ENCODE peak calls at places on chromosomes 11 and 22, in five cellular contexts. P is mammary epithelial cell, H is GM23338, J is fibroblast of lung, A is GM23248. R is an unnamed sample. For H3K4me1 and H3K79me2, the result is how much of the 10 kb centered on the place peaks cover.

GRCh38 chr11:100205926-100206325 is 481.2 kb upstream of the ARHGAP42 start:
- DNase-seq in J (no peak), H (no peak), A (no peak), P (no peak), R (no peak)

GRCh38 chr11:81870066-81870412 is 863.6 kb downstream of the FAM181B start:
- DNase-seq in A (no peak), J (no peak), P (no peak), H (no peak), R (no peak)

GRCh38 chr22:41902932-41903421 is 11.9 kb downstream of the SHISA8 start:
- DNase-seq in J (no peak), H (no peak), P (no peak), A (no peak), R (no peak)

GRCh38 chr11:122100222-122101080 is 15.6 kb downstream of the BLID start:
- DNase-seq in P (peak), J (peak), H (peak), A (peak), R (no peak)

GRCh38 chr11:132114743-132115142 is 744.3 kb downstream of the NTM start:
- DNase-seq in A (no peak), P (no peak), H (no peak), J (no peak), R (no peak)

GRCh38 chr22:19125474-19126308 is 3.5 kb upstream of the DGCR2 start:
- DNase-seq in J (no peak), P (no peak), A (no peak), H (no peak), R (no peak)

GRCh38 chr11:102761646-102762238 is 18.7 kb downstream of the MMP10 start:
- DNase-seq in J (peak), A (peak), H (peak), P (no peak), R (no peak)

GRCh38 chr11:128497057-128497957 is 90.1 kb downstream of the ETS1 start:
- DNase-seq in A (peak), H (no peak), P (peak), J (peak), R (no peak)

GRCh38 chr11:1487091-1487850 is 692 bp upstream of the MOB2 start:
- DNase-seq in A (no peak), P (no peak), H (no peak), J (no peak), R (no peak)

GRCh38 chr22:17647996-17648395 is 9.4 kb downstream of the BCL2L13 start:
- DNase-seq in A (peak), H (no peak), P (no peak), J (no peak), R (no peak)

GRCh38 chr11:65539401-65540289 is 14.8 kb downstream of the SCYL1 start:
- DNase-seq in J (no peak), H (peak), A (no peak), P (peak), R (peak)

GRCh38 chr11:68810164-68810563 is 31.6 kb downstream of the CPT1A start:
- DNase-seq in J (no peak), P (no peak), H (no peak), A (no peak), R (no peak)

DNA sequence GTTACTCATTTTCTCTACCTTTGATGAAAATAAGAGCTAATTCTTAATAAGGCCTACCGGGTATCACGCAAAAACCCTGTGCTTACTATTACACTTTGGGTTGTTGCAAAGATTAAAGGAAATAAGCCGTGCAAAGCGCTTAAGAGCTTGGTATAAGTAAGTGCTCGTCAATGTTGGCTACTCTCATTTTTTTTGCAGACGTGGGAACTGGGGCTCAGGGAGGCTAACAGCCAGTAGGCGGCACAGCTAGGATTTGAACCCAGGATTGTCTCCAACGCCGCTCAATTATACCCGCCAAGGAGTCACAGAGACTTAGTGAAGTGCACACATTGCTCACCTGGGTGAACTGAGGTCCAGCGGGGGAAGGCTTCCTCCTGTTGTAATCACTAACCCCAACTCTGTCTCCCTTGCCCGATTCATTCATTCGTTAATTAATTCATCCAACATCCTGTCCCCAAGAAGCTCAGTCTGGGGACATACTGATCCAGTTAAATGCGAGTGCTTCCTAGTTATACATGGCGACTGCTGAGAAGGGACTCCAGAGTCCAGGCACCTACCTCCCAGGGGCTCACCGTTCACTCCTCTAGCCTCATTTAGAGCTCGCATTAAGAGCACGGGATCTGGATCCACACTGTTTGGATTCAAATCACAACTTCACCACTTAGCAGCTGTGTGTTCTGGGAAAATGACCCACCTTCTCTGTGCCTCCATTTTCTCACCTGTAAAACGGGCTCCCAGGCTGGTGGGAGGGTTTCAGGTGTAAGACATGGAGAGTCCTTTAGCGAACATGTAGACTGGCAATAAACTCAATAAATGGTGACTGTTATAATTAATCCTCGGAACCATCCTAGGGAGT is 869 bp upstream of the MTFP1 start:
- DNase-seq in H (peak), J (no peak), P (peak), A (peak), R (peak)
- H3K4me1 ChIP-seq in H (under half), J (under half), P (half or more), A (under half), R (under half)

DNA sequence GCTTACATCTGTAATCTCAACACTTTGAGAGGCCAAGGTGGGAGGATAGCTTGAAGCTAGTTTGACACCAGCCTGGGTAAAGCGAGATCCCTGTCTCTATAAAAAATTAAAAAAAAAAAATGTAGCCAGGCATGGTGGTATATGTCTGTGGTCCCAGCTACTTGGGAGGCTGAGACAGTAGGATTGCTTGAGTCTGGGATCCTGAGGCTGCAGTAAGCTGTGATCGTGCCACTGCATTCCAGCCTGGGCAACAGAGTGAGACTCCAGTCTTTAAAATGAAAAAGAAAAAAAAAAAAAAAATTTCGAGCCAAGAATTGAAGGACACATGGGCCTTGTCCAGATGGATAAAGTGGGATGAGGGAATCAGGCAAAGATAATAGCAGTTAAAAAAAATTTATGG is 62.5 kb downstream of the MTMR3 start:
- DNase-seq in H (no peak), J (no peak), A (no peak), P (no peak), R (no peak)
- H3K79me2 ChIP-seq in H (half or more), J (under half), A (half or more), P (half or more), R (under half)

GRCh38 chr11:66727883-66728759 is 895 bp downstream of the SPTBN2 start:
- DNase-seq in J (no peak), H (peak), P (no peak), A (peak), R (peak)
- H3K4me3 ChIP-seq in J (peak), H (peak), P (peak), A (peak), R (peak)

GRCh38 chr11:108666373-108666772 is 1.5 kb downstream of the DDX10 start:
- DNase-seq in H (peak), A (peak), P (no peak), J (peak), R (no peak)

GRCh38 chr11:108664241-108664640 is 628 bp upstream of the DDX10 start:
- DNase-seq in H (no peak), J (no peak), P (no peak), A (no peak), R (no peak)

GRCh38 chr11:108662700-108663099 is 2.2 kb upstream of the DDX10 start:
- DNase-seq in H (no peak), J (no peak), P (no peak), A (no peak), R (peak)

GRCh38 chr11:108663154-108663877 is 1.6 kb upstream of the DDX10 start:
- DNase-seq in A (no peak), H (no peak), J (no peak), P (no peak), R (peak)

GRCh38 chr11:108664730-108665525 is at the start of gene DDX10:
- DNase-seq in H (peak), P (peak), J (peak), A (peak), R (peak)
- H3K4me1 ChIP-seq in H (under half), P (under half), J (under half), A (under half), R (half or more)

GRCh38 chr11:117993988-117994741 is 8.0 kb downstream of the IL10RA start:
- DNase-seq in A (no peak), J (no peak), H (no peak), P (no peak), R (no peak)

GRCh38 chr11:117992136-117992535 is 5.9 kb downstream of the IL10RA start:
- DNase-seq in H (no peak), A (no peak), J (no peak), P (no peak), R (peak)

GRCh38 chr11:117989351-117990102 is 3.3 kb downstream of the IL10RA start:
- DNase-seq in A (no peak), J (no peak), P (no peak), H (no peak), R (no peak)

GRCh38 chr11:117995472-117995871 is 9.3 kb downstream of the IL10RA start:
- DNase-seq in H (no peak), A (no peak), J (no peak), P (no peak), R (no peak)

DNA sequence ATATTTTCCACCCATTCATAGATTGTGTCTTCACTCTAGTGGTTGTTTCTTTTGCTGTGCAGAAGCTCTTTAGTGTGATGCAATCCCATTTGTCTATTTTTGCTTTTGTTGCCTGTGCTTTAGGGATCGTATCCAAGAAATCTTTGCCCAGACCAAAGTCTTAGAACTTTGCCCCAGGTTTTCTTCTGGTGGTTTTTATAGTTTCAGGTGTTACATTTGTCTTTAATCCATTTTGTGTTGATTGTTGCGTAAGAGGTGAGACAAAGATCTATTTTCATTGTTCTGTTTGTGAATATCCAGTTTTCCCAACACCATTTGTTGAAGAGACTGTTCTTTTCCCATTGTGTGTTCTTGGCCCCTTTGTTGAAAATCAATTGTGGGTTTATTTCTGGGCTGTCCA is 6.4 kb downstream of the IL10RA start:
- DNase-seq in A (no peak), J (no peak), P (no peak), H (no peak), R (no peak)
- H3K79me2 ChIP-seq in A (under half), J (under half), P (under half), H (under half), R (under half)

GRCh38 chr11:31816467-31817053 is 5.4 kb upstream of the PAX6 start:
- DNase-seq in P (no peak), H (peak), A (no peak), J (no peak), R (no peak)
- H3K4me3 ChIP-seq in P (no peak), H (peak), A (peak), J (peak), R (no peak)

DNA sequence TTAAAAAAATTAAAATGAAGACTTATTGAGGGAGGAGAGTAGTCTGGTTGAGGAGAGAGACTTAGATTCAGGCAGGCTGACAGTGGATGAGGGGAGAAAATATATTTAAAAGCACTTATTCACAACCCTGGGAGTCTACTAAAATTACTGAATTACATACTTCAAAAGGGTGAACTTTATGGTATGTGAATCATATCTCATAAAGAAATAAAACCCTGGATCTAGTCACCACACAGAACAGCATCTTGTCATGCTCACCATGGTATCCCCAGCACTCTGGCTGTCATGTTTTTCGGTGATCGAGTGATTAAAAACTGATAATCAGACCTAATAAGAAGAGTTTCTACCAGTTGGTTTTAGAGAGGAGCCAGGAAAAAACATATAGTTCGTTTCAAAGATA is 11.0 kb downstream of the TEAD1 start:
- DNase-seq in P (no peak), J (no peak), A (peak), H (no peak), R (no peak)
- H3K4me1 ChIP-seq in P (half or more), J (half or more), A (half or more), H (half or more), R (under half)

R was measured in OCI-LY7.